ENCODE peak calls at places on chromosomes 3 and 15, in ten cellular contexts. W is fibroblast of lung, M is thoracic aorta, L is HFFc6, O is transverse colon, D is GM12865, Q is brain microvascular endothelial cell, A is WTC11, P is tibial artery, J is endodermal cell. F is an unnamed sample.

GRCh38 chr15:95017950-95018349 is 786.6 kb downstream of the MCTP2 start:
- DNase-seq in W (peak; percentile 23), M (no peak), L (no peak), O (peak; percentile 16), D (no peak), Q (no peak), A (peak; percentile 34), P (no peak), J (peak; percentile 92), F (peak; percentile 58)

GRCh38 chr3:149480326-149481017 is 6.0 kb downstream of the TM4SF4 start:
- DNase-seq in W (peak; percentile 84), M (peak; percentile 62), L (peak; percentile 83), O (peak; percentile 81), D (peak; percentile 89), Q (peak; percentile 92), A (peak; percentile 91), P (peak; percentile 91), J (peak; percentile 97), F (peak; percentile 73)

GRCh38 chr15:100726426-100727190 is 124.2 kb downstream of the ASB7 start:
- DNase-seq in W (peak; percentile 93), M (no peak), L (no peak), O (no peak), D (no peak), Q (no peak), A (no peak), P (no peak), J (peak; percentile 30), F (no peak)

GRCh38 chr15:88684345-88684744 is 45.5 kb downstream of the ISG20 start:
- DNase-seq in W (no peak), M (no peak), L (no peak), O (no peak), D (no peak), Q (no peak), A (no peak), P (no peak), J (no peak), F (no peak)

GRCh38 chr3:139620438-139620837 is 57.3 kb downstream of the NMNAT3 start:
- DNase-seq in W (no peak), M (no peak), L (no peak), O (no peak), D (no peak), Q (no peak), A (no peak), P (no peak), J (no peak), F (no peak)

GRCh38 chr15:48250640-48251076 is 44.6 kb downstream of the SLC12A1 start:
- DNase-seq in W (peak; percentile 81), M (no peak), L (peak; percentile 74), O (peak; percentile 12), D (peak; percentile 80), Q (peak; percentile 79), A (peak; percentile 28), P (no peak), J (peak; percentile 65), F (peak; percentile 48)

GRCh38 chr3:69743975-69744374 is 4.7 kb downstream of the MITF start:
- DNase-seq in W (no peak), M (no peak), L (no peak), O (no peak), D (no peak), Q (no peak), A (no peak), P (no peak), J (no peak), F (no peak)

GRCh38 chr15:73715417-73715816 is 31.2 kb downstream of the CD276 start:
- DNase-seq in W (no peak), M (no peak), L (no peak), O (no peak), D (no peak), Q (no peak), A (no peak), P (no peak), J (no peak), F (no peak)

GRCh38 chr3:4633078-4634004 is 140.2 kb downstream of the ITPR1 start:
- DNase-seq in W (peak; percentile 65), M (no peak), L (peak; percentile 64), O (no peak), D (peak; percentile 58), Q (peak; percentile 55), A (no peak), P (no peak), J (no peak), F (peak; percentile 29)

GRCh38 chr15:49380912-49381311 is 42.1 kb upstream of the FGF7 start:
- DNase-seq in W (no peak), M (no peak), L (no peak), O (no peak), D (no peak), Q (no peak), A (no peak), P (no peak), J (peak; percentile 72), F (no peak)

GRCh38 chr15:68822818-68823217 is 2.1 kb upstream of the ANP32A start:
- DNase-seq in W (no peak), M (no peak), L (no peak), O (no peak), D (no peak), Q (no peak), A (no peak), P (no peak), J (no peak), F (no peak)

GRCh38 chr15:34496616-34497015 is 59.0 kb upstream of the GOLGA8A start:
- DNase-seq in W (no peak), M (no peak), L (no peak), O (no peak), D (no peak), Q (no peak), A (no peak), P (peak; percentile 48), J (no peak), F (no peak)

GRCh38 chr3:42527368-42527917 is 25.0 kb downstream of the VIPR1 start:
- DNase-seq in W (no peak), M (no peak), L (no peak), O (no peak), D (no peak), Q (no peak), A (no peak), P (no peak), J (no peak), F (no peak)

GRCh38 chr3:65945480-65945879 is 93.2 kb downstream of the MAGI1 start:
- DNase-seq in W (peak; percentile 74), M (no peak), L (peak; percentile 68), O (no peak), D (no peak), Q (no peak), A (no peak), P (no peak), J (peak; percentile 5), F (no peak)

GRCh38 chr3:98812851-98813374 is 49.8 kb downstream of the ST3GAL6 start:
- DNase-seq in W (peak; percentile 23), M (no peak), L (peak; percentile 28), O (no peak), D (peak; percentile 36), Q (no peak), A (no peak), P (no peak), J (no peak), F (no peak)
- TF ChIP-seq CTCF in W (peak; percentile 4), M (peak; percentile 70), L (peak; percentile 83), O (peak; percentile 49), D (peak; percentile 41), Q (peak; percentile 39), A (peak; percentile 35), P (peak; percentile 74), J (peak; percentile 88), F (peak; percentile 42)

GRCh38 chr15:74955796-74956647 is 550 bp downstream of the RPP25 start:
- DNase-seq in W (peak; percentile 53), M (peak; percentile 19), L (no peak), O (peak; percentile 88), D (peak; percentile 86), Q (no peak), A (peak; percentile 71), P (peak; percentile 89), J (peak; percentile 86), F (no peak)
- TF ChIP-seq CTCF in W (no peak), M (peak; percentile 32), L (peak; percentile 50), O (peak; percentile 59), D (peak; percentile 51), Q (peak; percentile 45), A (no peak), P (peak; percentile 35), J (peak; percentile 66), F (peak; percentile 29)

GRCh38 chr3:25567390-25567789 is 97.3 kb downstream of the TOP2B start:
- DNase-seq in W (peak; percentile 65), M (no peak), L (no peak), O (no peak), D (no peak), Q (peak; percentile 56), A (no peak), P (no peak), J (no peak), F (no peak)

GRCh38 chr3:25567806-25568524 is 96.7 kb downstream of the TOP2B start:
- DNase-seq in W (no peak), M (no peak), L (no peak), O (no peak), D (no peak), Q (no peak), A (no peak), P (no peak), J (no peak), F (no peak)

GRCh38 chr3:25565807-25566206 is 98.9 kb downstream of the TOP2B start:
- DNase-seq in W (no peak), M (no peak), L (no peak), O (no peak), D (no peak), Q (no peak), A (no peak), P (no peak), J (no peak), F (no peak)

GRCh38 chr3:25568525-25569078 is 96.1 kb downstream of the TOP2B start:
- DNase-seq in W (no peak), M (no peak), L (no peak), O (no peak), D (no peak), Q (no peak), A (no peak), P (no peak), J (no peak), F (no peak)

GRCh38 chr3:25566358-25566920 is 98.3 kb downstream of the TOP2B start:
- DNase-seq in W (no peak), M (no peak), L (no peak), O (no peak), D (no peak), Q (no peak), A (peak; percentile 23), P (no peak), J (peak; percentile 77), F (no peak)
- TF ChIP-seq CTCF in W (no peak), M (no peak), L (peak; percentile 32), O (no peak), D (no peak), Q (peak; percentile 54), A (peak; percentile 15), P (no peak), J (peak; percentile 75), F (peak; percentile 36)

GRCh38 chr15:76285241-76285825 is 25.9 kb downstream of the ETFA start:
- DNase-seq in W (no peak), M (no peak), L (peak; percentile 17), O (no peak), D (peak; percentile 14), Q (peak; percentile 4), A (no peak), P (no peak), J (no peak), F (no peak)
- TF ChIP-seq CTCF in W (peak; percentile 33), M (no peak), L (peak; percentile 78), O (peak; percentile 32), D (peak; percentile 47), Q (peak; percentile 71), A (no peak), P (no peak), J (peak; percentile 68), F (peak; percentile 70)

GRCh38 chr15:78284758-78285157 is 14.7 kb downstream of the SKIC8 start:
- DNase-seq in W (no peak), M (no peak), L (no peak), O (no peak), D (no peak), Q (no peak), A (no peak), P (no peak), J (peak; percentile 63), F (no peak)
- TF ChIP-seq CTCF in W (no peak), M (no peak), L (no peak), O (no peak), D (no peak), Q (peak; percentile 47), A (no peak), P (no peak), J (peak; percentile 68), F (peak; percentile 40)